ENCODE peak calls at places on chromosomes 12 and 14, in eight cellular contexts. R is left lung; P is psoas muscle; N is Panc1; B is lung; Y is CD8-positive, alpha-beta T cell; F is pancreas; K is A549. W is an unnamed sample. For H3K9me3 and H3K4me1, the result is how much of the 10 kb centered on the place peaks cover.

GRCh38 chr14:79018846-79019245 is 848.7 kb downstream of the NRXN3 start:
- ATAC-seq in R (no peak), P (no peak), N (no peak), B (no peak), Y (no peak), F (no peak), K (no peak), W (no peak)

GRCh38 chr12:90078344-90078743 is 369.7 kb upstream of the ATP2B1 start:
- ATAC-seq in R (no peak), P (no peak), N (no peak), B (no peak), Y (no peak), F (no peak), K (no peak), W (no peak)

GRCh38 chr14:90093942-90094595 is 32.3 kb downstream of the KCNK13 start:
- ATAC-seq in R (no peak), P (no peak), N (no peak), B (peak), Y (no peak), F (no peak), K (no peak), W (no peak)

GRCh38 chr12:19726122-19726521 is 286.8 kb downstream of the AEBP2 start:
- ATAC-seq in R (no peak), P (no peak), N (no peak), B (no peak), Y (no peak), F (no peak), K (no peak), W (no peak)

GRCh38 chr14:22414876-22415632 is 174.0 kb downstream of the DAD1 start:
- ATAC-seq in R (peak), P (no peak), N (no peak), B (no peak), Y (no peak), F (no peak), K (no peak), W (no peak)

GRCh38 chr14:104752338-104752734 is 611 bp upstream of the SIVA1 start:
- ATAC-seq in R (no peak), P (no peak), N (peak), B (no peak), Y (no peak), F (no peak), K (peak), W (no peak)

GRCh38 chr14:60773558-60773957 is 39.0 kb downstream of the MNAT1 start:
- ATAC-seq in R (no peak), P (no peak), N (no peak), B (no peak), Y (no peak), F (no peak), K (no peak), W (no peak)

GRCh38 chr12:20319374-20319773 is 49.0 kb upstream of the PDE3A start:
- ATAC-seq in R (no peak), P (peak), N (no peak), B (no peak), Y (no peak), F (no peak), K (no peak), W (no peak)

GRCh38 chr14:61623927-61624326 is 71.4 kb upstream of the HIF1A start:
- ATAC-seq in R (no peak), P (no peak), N (no peak), B (no peak), Y (no peak), F (no peak), K (no peak), W (no peak)

GRCh38 chr14:64715628-64716412 is 11.6 kb downstream of the PLEKHG3 start:
- ATAC-seq in R (peak), P (peak), N (peak), B (no peak), Y (no peak), F (peak), K (no peak), W (no peak)

GRCh38 chr12:12115531-12115930 is 44.8 kb downstream of the BCL2L14 start:
- ATAC-seq in R (no peak), P (no peak), N (no peak), B (no peak), Y (no peak), F (no peak), K (no peak), W (peak)

GRCh38 chr12:45269407-45269741 is 53.5 kb downstream of the ANO6 start:
- ATAC-seq in R (no peak), P (no peak), N (no peak), B (no peak), Y (no peak), F (no peak), K (no peak), W (no peak)

GRCh38 chr14:29645117-29645516 is 282.5 kb downstream of the PRKD1 start:
- ATAC-seq in R (no peak), P (no peak), N (no peak), B (no peak), Y (no peak), F (no peak), K (no peak), W (no peak)

GRCh38 chr12:119302334-119303132 is 32.0 kb upstream of the CCDC60 start:
- ATAC-seq in R (no peak), P (no peak), N (no peak), B (no peak), Y (no peak), F (no peak), K (no peak), W (no peak)

GRCh38 chr12:104578453-104578852 is 121.7 kb downstream of the CHST11 start:
- ATAC-seq in R (no peak), P (no peak), N (no peak), B (no peak), Y (no peak), F (no peak), K (peak), W (no peak)

GRCh38 chr12:34607520-34608195 is 585.4 kb downstream of the ALG10 start:
- ATAC-seq in R (no peak), P (no peak), N (no peak), B (no peak), Y (no peak), F (no peak), K (no peak), W (no peak)

GRCh38 chr14:21940887-21941855 is 267.6 kb upstream of the OR4E1 start:
- ATAC-seq in R (peak), P (no peak), N (no peak), B (no peak), Y (peak), F (no peak), K (peak), W (no peak)

GRCh38 chr12:91777268-91777997 is 368.2 kb downstream of the BTG1 start:
- ATAC-seq in R (no peak), P (no peak), N (no peak), B (no peak), Y (no peak), F (no peak), K (peak), W (no peak)

GRCh38 chr12:45292486-45293195 is 76.7 kb downstream of the ANO6 start:
- ATAC-seq in R (no peak), P (peak), N (peak), B (no peak), Y (no peak), F (no peak), K (peak), W (peak)

GRCh38 chr12:26845057-26845666 is 12.2 kb upstream of the ITPR2 start:
- ATAC-seq in R (peak), P (peak), N (peak), B (no peak), Y (no peak), F (peak), K (peak), W (no peak)
- TF ChIP-seq CTCF in R (peak), P (peak), N (peak), B (peak), Y (peak), F (peak), K (peak), W (peak)

GRCh38 chr12:83615152-83615551 is 928.4 kb downstream of the TMTC2 start:
- ATAC-seq in R (no peak), P (no peak), N (no peak), B (no peak), Y (no peak), F (no peak), K (no peak), W (no peak)

GRCh38 chr12:83619973-83620372 is 933.3 kb downstream of the TMTC2 start:
- ATAC-seq in R (no peak), P (no peak), N (no peak), B (no peak), Y (no peak), F (no peak), K (no peak), W (no peak)
- H3K9me3 ChIP-seq in R (under half), P (under half), N (under half), B (under half), Y (under half), F (under half), K (under half), W (under half)

GRCh38 chr14:76948976-76949375 is 79.5 kb downstream of the IRF2BPL start:
- ATAC-seq in R (no peak), P (no peak), N (no peak), B (no peak), Y (no peak), F (no peak), K (no peak), W (no peak)
- H3K4me1 ChIP-seq in R (under half), P (half or more), N (under half), B (under half), Y (under half), F (under half), K (half or more), W (under half)

GRCh38 chr12:32891526-32891925 is 5.1 kb downstream of the PKP2 start:
- ATAC-seq in R (no peak), P (no peak), N (no peak), B (no peak), Y (no peak), F (no peak), K (no peak), W (no peak)
- TF ChIP-seq CTCF in R (no peak), P (no peak), N (no peak), B (no peak), Y (no peak), F (no peak), K (no peak), W (no peak)

GRCh38 chr12:76519538-76519937 is 40.0 kb downstream of the OSBPL8 start:
- ATAC-seq in R (no peak), P (no peak), N (no peak), B (peak), Y (no peak), F (no peak), K (no peak), W (no peak)
- H3K9me3 ChIP-seq in R (under half), P (under half), N (under half), B (under half), Y (under half), F (under half), K (under half), W (under half)

GRCh38 chr14:68604361-68604730 is 188.5 kb downstream of the ZFP36L1 start:
- ATAC-seq in R (no peak), P (no peak), N (no peak), B (no peak), Y (no peak), F (no peak), K (no peak), W (no peak)
- H3K4me1 ChIP-seq in R (under half), P (under half), N (under half), B (under half), Y (under half), F (under half), K (under half), W (under half)

GRCh38 chr12:14185441-14186192 is 179.9 kb upstream of the ATF7IP start:
- ATAC-seq in R (peak), P (no peak), N (peak), B (peak), Y (no peak), F (peak), K (peak), W (no peak)

GRCh38 chr12:14188761-14189160 is 176.7 kb upstream of the ATF7IP start:
- ATAC-seq in R (no peak), P (no peak), N (no peak), B (no peak), Y (no peak), F (no peak), K (no peak), W (no peak)

GRCh38 chr12:14187966-14188365 is 177.5 kb upstream of the ATF7IP start:
- ATAC-seq in R (no peak), P (no peak), N (no peak), B (no peak), Y (no peak), F (no peak), K (no peak), W (no peak)

GRCh38 chr12:14190694-14191093 is 174.8 kb upstream of the ATF7IP start:
- ATAC-seq in R (no peak), P (no peak), N (no peak), B (no peak), Y (no peak), F (no peak), K (no peak), W (no peak)

GRCh38 chr12:14186193-14186502 is 179.3 kb upstream of the ATF7IP start:
- ATAC-seq in R (no peak), P (no peak), N (peak), B (no peak), Y (no peak), F (no peak), K (peak), W (no peak)
- TF ChIP-seq CTCF in R (no peak), P (no peak), N (peak), B (no peak), Y (no peak), F (no peak), K (no peak), W (no peak)

GRCh38 chr14:38207830-38208815 is at the start of gene SSTR1:
- ATAC-seq in R (peak), P (no peak), N (no peak), B (no peak), Y (no peak), F (peak), K (no peak), W (no peak)

GRCh38 chr14:38210587-38211257 is 3.0 kb downstream of the SSTR1 start:
- ATAC-seq in R (peak), P (peak), N (peak), B (no peak), Y (no peak), F (no peak), K (peak), W (no peak)

GRCh38 chr14:38210168-38210567 is 2.5 kb downstream of the SSTR1 start:
- ATAC-seq in R (peak), P (peak), N (peak), B (no peak), Y (no peak), F (no peak), K (peak), W (no peak)

GRCh38 chr14:38208825-38209562 is 1.3 kb downstream of the SSTR1 start:
- ATAC-seq in R (peak), P (peak), N (peak), B (peak), Y (no peak), F (peak), K (peak), W (peak)

GRCh38 chr14:38209572-38210159 is 2.0 kb downstream of the SSTR1 start:
- ATAC-seq in R (no peak), P (peak), N (no peak), B (no peak), Y (no peak), F (no peak), K (no peak), W (peak)
- H3K9me3 ChIP-seq in R (under half), P (under half), N (under half), B (under half), Y (under half), F (under half), K (under half), W (under half)

W was measured in gastroesophageal sphincter.